ENCODE peak calls at places on chromosomes 3 and 15, in ten cellular contexts. Y is cardiac muscle cell; T is GOT3; W is kidney tubule cell; Z is AG20443; H is T-helper 2 cell; K is lower leg skin; L is naive thymus-derived CD4-positive, alpha-beta T cell; B is stomach; F is BJ. O is an unnamed sample.

GRCh38 chr15:90680371-90680935 is 36.7 kb upstream of the BLM start:
- DNase-seq in Y (peak), T (peak), W (peak), Z (peak), H (no peak), K (no peak), L (no peak), B (no peak), F (peak), O (peak)

GRCh38 chr15:28885630-28886430 is at the start of gene APBA2:
- DNase-seq in Y (peak), T (no peak), W (peak), Z (peak), H (peak), K (no peak), L (peak), B (no peak), F (no peak), O (no peak)

GRCh38 chr3:1469687-1470086 is 376.9 kb downstream of the CNTN6 start:
- DNase-seq in Y (no peak), T (no peak), W (peak), Z (no peak), H (no peak), K (no peak), L (no peak), B (no peak), F (no peak), O (no peak)

GRCh38 chr15:67543348-67543718 is 830 bp downstream of the MAP2K5 start:
- DNase-seq in Y (no peak), T (no peak), W (peak), Z (peak), H (no peak), K (no peak), L (no peak), B (no peak), F (no peak), O (no peak)

GRCh38 chr3:97823503-97824004 is 1.7 kb downstream of the CRYBG3 start:
- DNase-seq in Y (peak), T (no peak), W (peak), Z (peak), H (no peak), K (no peak), L (no peak), B (no peak), F (no peak), O (no peak)

GRCh38 chr15:33209575-33210519 is 15.3 kb upstream of the FMN1 start:
- DNase-seq in Y (no peak), T (no peak), W (no peak), Z (no peak), H (no peak), K (no peak), L (no peak), B (no peak), F (no peak), O (no peak)

GRCh38 chr15:95041297-95041696 is 809.9 kb downstream of the MCTP2 start:
- DNase-seq in Y (no peak), T (no peak), W (no peak), Z (no peak), H (no peak), K (no peak), L (no peak), B (no peak), F (no peak), O (no peak)

GRCh38 chr15:41520636-41521035 is 7.0 kb upstream of the LTK start:
- DNase-seq in Y (no peak), T (no peak), W (no peak), Z (no peak), H (no peak), K (no peak), L (no peak), B (no peak), F (no peak), O (no peak)

GRCh38 chr15:25909325-25909724 is 46.2 kb upstream of the ATP10A start:
- DNase-seq in Y (no peak), T (no peak), W (no peak), Z (no peak), H (no peak), K (no peak), L (no peak), B (no peak), F (no peak), O (no peak)

GRCh38 chr3:46209751-46210470 is 1.8 kb upstream of the CCR1 start:
- DNase-seq in Y (no peak), T (no peak), W (no peak), Z (peak), H (no peak), K (no peak), L (no peak), B (no peak), F (no peak), O (no peak)

GRCh38 chr15:68806220-68807105 is 14.2 kb downstream of the ANP32A start:
- DNase-seq in Y (no peak), T (no peak), W (no peak), Z (no peak), H (no peak), K (no peak), L (no peak), B (no peak), F (no peak), O (no peak)

O was measured in GM04503.